ENCODE peak calls at places on chromosomes 12 and 14, in seven cellular contexts. D, Y, F, V, J, R and Q are unnamed samples.

GRCh38 chr12:92446082-92446460 is 256.7 kb upstream of the PLEKHG7 start:
- DNase-seq in D (no peak), Y (no peak), F (peak; percentile 22), V (no peak), J (no peak), R (no peak), Q (no peak)

GRCh38 chr14:23517650-23518329 is 33.8 kb downstream of the ZFHX2 start:
- DNase-seq in D (no peak), Y (no peak), F (no peak), V (no peak), J (no peak), R (no peak), Q (no peak)

GRCh38 chr14:101843038-101843437 is 81.5 kb downstream of the PPP2R5C start:
- DNase-seq in D (no peak), Y (no peak), F (no peak), V (no peak), J (no peak), R (no peak), Q (no peak)

GRCh38 chr12:11769723-11770514 is 120.4 kb downstream of the ETV6 start:
- DNase-seq in D (no peak), Y (no peak), F (no peak), V (no peak), J (no peak), R (no peak), Q (no peak)

GRCh38 chr12:48917857-48918537 is 7.3 kb downstream of the FKBP11 start:
- DNase-seq in D (no peak), Y (no peak), F (no peak), V (peak; percentile 38), J (no peak), R (no peak), Q (no peak)

GRCh38 chr12:127165567-127166392 is 1101.2 kb upstream of the TMEM132C start:
- DNase-seq in D (peak; percentile 85), Y (peak; percentile 92), F (peak; percentile 82), V (peak; percentile 69), J (peak; percentile 93), R (peak; percentile 72), Q (peak; percentile 52)

GRCh38 chr12:104213952-104214351 is 1.6 kb upstream of the TXNRD1 start:
- DNase-seq in D (peak; percentile 80), Y (peak; percentile 16), F (peak; percentile 89), V (no peak), J (no peak), R (no peak), Q (no peak)

GRCh38 chr12:2794261-2794735 is 472 bp upstream of the FKBP4 start:
- DNase-seq in D (peak; percentile 55), Y (no peak), F (no peak), V (no peak), J (peak; percentile 31), R (peak; percentile 63), Q (no peak)

GRCh38 chr12:126926023-126926600 is 1340.9 kb upstream of the TMEM132C start:
- DNase-seq in D (peak; percentile 2), Y (no peak), F (peak; percentile 57), V (peak; percentile 62), J (no peak), R (no peak), Q (no peak)

GRCh38 chr12:15322164-15323054 is at the start of gene PTPRO:
- DNase-seq in D (peak; percentile 15), Y (no peak), F (no peak), V (no peak), J (peak; percentile 32), R (peak; percentile 79), Q (no peak)

GRCh38 chr12:12527820-12528296 is 34.8 kb downstream of the DUSP16 start:
- DNase-seq in D (no peak), Y (no peak), F (no peak), V (no peak), J (peak; percentile 34), R (peak; percentile 53), Q (no peak)

GRCh38 chr12:105946541-105946940 is 192.2 kb downstream of the NUAK1 start:
- DNase-seq in D (peak; percentile 29), Y (no peak), F (no peak), V (no peak), J (no peak), R (no peak), Q (no peak)

GRCh38 chr14:95156765-95157194 is 549 bp downstream of the DICER1 start:
- DNase-seq in D (peak; percentile 77), Y (peak; percentile 3), F (peak; percentile 14), V (peak; percentile 7), J (peak; percentile 72), R (no peak), Q (no peak)

GRCh38 chr12:121628037-121628436 is 1.7 kb downstream of the ORAI1 start:
- DNase-seq in D (no peak), Y (peak; percentile 27), F (peak; percentile 35), V (no peak), J (peak; percentile 74), R (no peak), Q (no peak)

DNA sequence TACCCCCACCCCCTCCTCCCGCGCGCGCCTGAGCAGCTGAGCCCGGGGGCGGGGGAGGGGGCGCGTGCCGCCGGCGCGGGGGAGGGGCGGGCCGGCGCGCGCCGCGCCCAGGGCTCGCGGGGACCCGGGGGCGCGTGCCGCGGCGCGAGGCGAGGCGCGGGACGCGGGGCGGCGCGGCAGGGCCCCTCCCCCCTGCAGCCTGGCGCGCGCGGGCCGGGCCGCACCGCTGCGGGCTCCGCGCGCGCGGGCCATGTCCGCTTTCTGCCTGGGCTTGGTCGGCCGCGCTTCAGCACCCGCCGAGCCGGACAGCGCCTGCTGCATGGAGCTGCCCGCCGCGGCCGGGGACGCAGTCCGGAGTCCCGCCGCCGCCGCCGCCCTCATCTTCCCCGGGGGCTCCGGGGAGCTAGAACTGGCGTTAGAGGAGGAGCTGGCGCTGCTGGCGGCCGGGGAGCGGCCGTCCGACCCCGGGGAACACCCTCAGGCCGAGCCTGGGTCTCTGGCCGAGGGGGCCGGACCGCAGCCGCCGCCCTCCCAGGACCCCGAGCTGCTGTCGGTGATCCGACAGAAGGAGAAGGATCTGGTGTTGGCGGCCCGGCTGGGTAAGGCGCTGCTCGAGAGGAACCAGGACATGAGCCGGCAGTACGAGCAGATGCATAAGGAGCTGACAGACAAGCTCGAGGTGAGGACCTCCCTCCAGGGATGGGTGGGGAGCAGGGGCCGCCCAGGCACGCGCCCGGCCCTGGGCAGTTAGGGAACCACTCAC is 764 bp downstream of the BICDL1 start:
- DNase-seq in D (peak; percentile 89), Y (peak; percentile 79), F (peak; percentile 83), V (peak; percentile 61), J (peak; percentile 93), R (peak; percentile 87), Q (no peak)
- H3K9me2 ChIP-seq in D (no peaks in the 10 kb centered on the region), Y (no peaks in the 10 kb centered on the region), F (no peaks in the 10 kb centered on the region), V (no peaks in the 10 kb centered on the region), J (no peaks in the 10 kb centered on the region), R (no peaks in the 10 kb centered on the region), Q (no peaks in the 10 kb centered on the region)

GRCh38 chr12:78933014-78933413 is 68.4 kb downstream of the SYT1 start:
- DNase-seq in D (no peak), Y (no peak), F (no peak), V (no peak), J (no peak), R (no peak), Q (no peak)
- H3K9me2 ChIP-seq in D (no peaks in the 10 kb centered on the region), Y (no peaks in the 10 kb centered on the region), F (no peaks in the 10 kb centered on the region), V (no peaks in the 10 kb centered on the region), J (no peaks in the 10 kb centered on the region), R (no peaks in the 10 kb centered on the region), Q (no peaks in the 10 kb centered on the region)

GRCh38 chr14:77457115-77457521 is 283 bp downstream of the VIPAS39 start:
- DNase-seq in D (peak; percentile 74), Y (no peak), F (no peak), V (no peak), J (no peak), R (no peak), Q (no peak)
- H3K9me2 ChIP-seq in D (no peaks in the 10 kb centered on the region), Y (no peaks in the 10 kb centered on the region), F (no peaks in the 10 kb centered on the region), V (no peaks in the 10 kb centered on the region), J (no peaks in the 10 kb centered on the region), R (no peaks in the 10 kb centered on the region), Q (no peaks in the 10 kb centered on the region)

GRCh38 chr14:31043379-31043778 is 17.2 kb upstream of the STRN3 start:
- DNase-seq in D (no peak), Y (no peak), F (peak; percentile 76), V (no peak), J (no peak), R (no peak), Q (no peak)

GRCh38 chr14:31036552-31036951 is 10.4 kb upstream of the STRN3 start:
- DNase-seq in D (no peak), Y (no peak), F (no peak), V (no peak), J (no peak), R (peak; percentile 30), Q (no peak)

GRCh38 chr14:31042300-31042699 is 16.1 kb upstream of the STRN3 start:
- DNase-seq in D (no peak), Y (no peak), F (no peak), V (no peak), J (no peak), R (no peak), Q (no peak)

GRCh38 chr14:31038521-31039166 is 12.5 kb upstream of the STRN3 start:
- DNase-seq in D (peak; percentile 27), Y (no peak), F (no peak), V (no peak), J (no peak), R (no peak), Q (peak; percentile 89)

DNA sequence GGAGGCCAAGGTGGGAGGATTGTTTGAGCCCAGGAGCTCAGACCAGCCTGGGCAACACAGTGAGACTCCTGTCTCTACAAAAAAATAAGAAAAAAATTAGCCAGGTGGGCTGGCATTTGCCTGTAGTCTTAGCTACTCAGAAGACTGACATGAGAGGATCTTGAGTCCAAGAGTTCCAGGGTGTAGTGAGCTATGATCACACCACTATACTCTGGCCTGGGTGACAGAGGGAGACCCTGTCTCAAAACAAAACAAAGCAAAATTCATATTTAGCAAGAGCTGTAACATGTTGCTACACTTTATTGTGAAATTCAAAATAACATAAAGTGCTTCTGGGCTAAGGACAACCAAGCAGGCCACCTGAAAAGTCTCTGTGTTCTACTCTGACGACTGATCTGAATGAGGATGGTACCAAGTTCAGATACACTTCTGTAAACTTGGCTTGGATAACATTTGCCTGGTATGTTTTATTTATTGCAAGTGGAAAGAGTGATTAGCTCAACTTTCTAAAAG is 11.6 kb upstream of the STRN3 start:
- DNase-seq in D (no peak), Y (no peak), F (no peak), V (no peak), J (no peak), R (no peak), Q (no peak)
- H3K9me2 ChIP-seq in D (no peaks in the 10 kb centered on the region), Y (no peaks in the 10 kb centered on the region), F (no peaks in the 10 kb centered on the region), V (no peaks in the 10 kb centered on the region), J (no peaks in the 10 kb centered on the region), R (no peaks in the 10 kb centered on the region), Q (no peaks in the 10 kb centered on the region)

DNA sequence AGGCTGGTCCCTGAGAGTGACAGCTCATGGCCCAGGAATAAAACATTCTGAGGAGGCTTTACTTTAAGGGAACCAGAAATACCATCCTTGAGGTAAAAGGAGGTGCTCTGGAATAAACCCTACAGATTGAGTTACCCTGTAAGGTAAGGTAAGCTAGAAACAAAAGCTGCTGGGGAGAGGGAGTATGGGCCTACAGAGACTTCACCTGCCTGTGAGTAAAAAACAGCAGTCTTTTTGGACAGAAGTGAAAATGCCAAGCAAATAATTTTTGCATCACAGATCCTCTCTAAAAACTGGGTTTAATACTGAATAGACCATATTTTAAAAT is 41.2 kb downstream of the CORO1C start:
- DNase-seq in D (no peak), Y (no peak), F (no peak), V (no peak), J (no peak), R (no peak), Q (no peak)
- H3K9me2 ChIP-seq in D (no peaks in the 10 kb centered on the region), Y (no peaks in the 10 kb centered on the region), F (no peaks in the 10 kb centered on the region), V (no peaks in the 10 kb centered on the region), J (no peaks in the 10 kb centered on the region), R (no peaks in the 10 kb centered on the region), Q (no peaks in the 10 kb centered on the region)